ENCODE peak calls at places on chromosomes 16 and 17, in eight cellular contexts. K is body of pancreas; J is CD8-positive, alpha-beta T cell; T is ovary; A is left ventricle myocardium inferior; O is gastrocnemius medialis; C is IMR-90; P is tibial artery. B is an unnamed sample.

GRCh38 chr16:64392456-64392855 is 729.4 kb downstream of the CDH11 start:
- DNase-seq in J (no peak), K (no peak), T (no peak), O (no peak), P (no peak), C (no peak), A (no peak), B (no peak)

GRCh38 chr16:30621765-30622164 is 11.6 kb upstream of the ZNF689 start:
- DNase-seq in T (no peak), K (no peak), P (no peak), O (no peak), A (no peak), C (peak; percentile 7), J (no peak), B (no peak)

GRCh38 chr16:7400117-7400890 is 67.7 kb downstream of the RBFOX1 start:
- DNase-seq in P (no peak), C (no peak), T (no peak), O (no peak), K (no peak), A (no peak), J (no peak), B (no peak)

GRCh38 chr16:9645911-9646310 is 536.3 kb downstream of the GRIN2A start:
- DNase-seq in J (no peak), T (no peak), K (no peak), C (no peak), O (no peak), A (no peak), P (no peak), B (no peak)

GRCh38 chr17:41784207-41784744 is 2.2 kb downstream of the JUP start:
- DNase-seq in J (no peak), P (no peak), A (peak; percentile 67), T (no peak), O (peak; percentile 37), K (peak; percentile 38), C (peak; percentile 71), B (peak; percentile 57)

GRCh38 chr17:73747221-73748002 is 103.2 kb upstream of the SDK2 start:
- DNase-seq in J (no peak), C (no peak), A (peak; percentile 41), K (peak; percentile 63), T (no peak), P (no peak), O (no peak), B (no peak)

GRCh38 chr16:15757630-15758251 is 99.1 kb downstream of the MYH11 start:
- DNase-seq in C (no peak), J (no peak), P (no peak), O (no peak), A (no peak), T (no peak), K (no peak), B (no peak)

GRCh38 chr17:48554412-48555090 is 9.6 kb upstream of the HOXB2 start:
- DNase-seq in A (no peak), T (no peak), J (no peak), O (no peak), C (peak; percentile 27), K (no peak), P (no peak), B (no peak)

GRCh38 chr17:21452377-21453143 is 76.4 kb downstream of the KCNJ12 start:
- DNase-seq in C (peak; percentile 65), T (peak; percentile 48), J (no peak), P (peak; percentile 69), O (peak; percentile 58), K (peak; percentile 46), A (peak; percentile 49), B (peak; percentile 66)

GRCh38 chr16:4696172-4696904 is 3.0 kb downstream of the NUDT16L1 start:
- DNase-seq in O (no peak), P (peak; percentile 59), A (peak; percentile 69), K (no peak), J (no peak), C (no peak), T (peak; percentile 62), B (peak; percentile 64)

GRCh38 chr16:85419503-85420408 is 193.4 kb upstream of the GSE1 start:
- DNase-seq in K (peak; percentile 9), T (peak; percentile 16), O (no peak), A (peak; percentile 3), P (no peak), J (no peak), C (no peak), B (peak; percentile 24)

GRCh38 chr16:49596119-49596518 is 222.5 kb downstream of the C16orf78 start:
- DNase-seq in O (no peak), T (no peak), P (no peak), C (peak; percentile 15), K (no peak), A (no peak), J (no peak), B (no peak)

GRCh38 chr17:3398310-3398709 is at the start of gene OR1E1:
- DNase-seq in T (no peak), C (no peak), A (no peak), O (no peak), P (no peak), K (no peak), J (no peak), B (no peak)

GRCh38 chr17:77694391-77695363 is 263.8 kb upstream of the TNRC6C start:
- DNase-seq in P (no peak), C (no peak), T (no peak), A (no peak), J (no peak), K (no peak), O (no peak), B (no peak)
- H3K4me3 ChIP-seq in P (no peak overlapping the region), C (no peak overlapping the region), T (no peak overlapping the region), A (no peak overlapping the region), J (no peak overlapping the region), K (no peak overlapping the region), O (no peak overlapping the region), B (no peak overlapping the region)

GRCh38 chr17:9844153-9844552 is 18.4 kb downstream of the GLP2R start:
- DNase-seq in C (no peak), O (no peak), J (no peak), T (no peak), A (no peak), K (no peak), P (no peak), B (no peak)

GRCh38 chr17:9842057-9842758 is 16.5 kb downstream of the GLP2R start:
- DNase-seq in A (peak; percentile 61), J (no peak), O (peak; percentile 62), T (peak; percentile 80), C (peak; percentile 77), K (no peak), P (peak; percentile 75), B (peak; percentile 29)

GRCh38 chr17:9837551-9838471 is 12.1 kb downstream of the GLP2R start:
- DNase-seq in A (peak; percentile 61), T (peak; percentile 84), C (peak; percentile 85), P (peak; percentile 84), K (no peak), J (no peak), O (peak; percentile 58), B (no peak)

GRCh38 chr17:9843152-9844010 is 17.7 kb downstream of the GLP2R start:
- DNase-seq in O (no peak), J (no peak), P (no peak), K (no peak), T (no peak), C (peak; percentile 24), A (no peak), B (no peak)

DNA sequence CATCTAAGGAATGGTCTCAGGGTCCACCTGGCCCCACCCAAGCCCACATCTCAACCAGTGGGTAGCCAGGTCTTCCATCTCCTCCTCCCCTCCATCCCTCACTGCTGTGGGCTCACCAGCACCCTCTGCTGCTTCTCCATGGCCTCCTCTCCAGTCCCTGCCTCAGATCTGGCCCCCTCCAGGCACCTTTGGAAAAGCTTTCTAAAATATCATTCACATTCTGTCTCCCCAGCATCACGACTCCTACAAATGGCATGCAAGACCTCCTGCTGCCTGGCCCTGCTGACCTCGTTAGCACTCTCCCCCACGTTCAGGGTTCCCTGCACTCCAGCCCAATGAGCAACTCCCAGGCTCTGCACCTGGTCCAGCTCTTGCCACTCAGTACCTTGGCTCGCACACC is 13.7 kb downstream of the GLP2R start:
- DNase-seq in T (no peak), O (no peak), C (peak; percentile 26), J (no peak), P (no peak), K (no peak), A (no peak), B (no peak)
- TF ChIP-seq CTCF in T (no peak), O (no peak), C (peak; percentile 26), J (no peak), P (no peak), K (no peak), A (peak; percentile 15), B (no peak)

DNA sequence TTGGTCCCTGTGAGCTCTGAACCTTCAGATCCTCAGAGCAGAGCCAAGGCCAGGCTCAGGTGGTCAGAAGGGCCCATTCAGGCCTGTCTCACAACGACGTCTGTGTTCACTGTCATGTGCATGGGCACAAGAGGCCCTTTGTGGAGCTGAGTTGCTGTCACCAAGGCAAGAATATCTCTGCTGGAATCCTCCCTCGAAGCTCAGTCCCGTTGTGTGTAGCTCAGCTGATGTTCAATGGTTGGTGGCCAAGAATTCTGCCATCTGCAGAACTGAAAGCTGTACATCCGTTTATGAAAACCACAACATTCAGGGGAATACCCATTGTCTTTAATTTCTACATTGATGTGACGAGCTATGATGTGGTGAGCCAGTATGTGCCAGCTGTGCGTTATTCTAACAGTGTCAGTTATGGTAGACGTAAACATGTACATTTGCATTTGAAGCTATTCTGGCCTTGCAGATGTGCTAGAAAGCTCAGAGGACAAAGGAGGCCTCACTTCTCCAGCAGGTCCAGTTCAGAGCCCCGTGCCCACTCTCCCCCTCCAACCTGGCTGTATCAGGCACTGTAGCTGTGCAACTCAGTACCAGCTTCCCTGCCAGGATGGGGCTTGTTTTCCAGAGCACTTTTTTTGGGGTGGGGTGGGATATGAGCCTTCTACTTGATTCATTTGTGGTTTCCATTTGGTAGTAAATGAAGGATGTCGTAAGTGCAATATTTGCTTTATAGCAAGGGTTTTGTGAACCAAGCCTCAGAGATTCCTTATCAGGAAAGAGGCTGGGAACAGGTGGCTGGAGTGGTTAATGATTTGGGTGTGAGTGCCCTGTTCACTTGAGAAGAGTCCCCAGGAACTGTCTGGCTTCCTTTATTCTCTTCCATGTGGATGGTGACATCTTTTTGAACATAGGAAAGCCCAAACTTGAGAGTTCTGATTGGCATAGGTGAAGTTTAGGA is 56.1 kb downstream of the B9D1 start:
- DNase-seq in P (no peak), C (no peak), T (no peak), K (no peak), O (no peak), A (no peak), J (peak; percentile 7), B (peak; percentile 24)
- H3K4me1 ChIP-seq in P (peaks cover 23% of the 10 kb centered on the region), C (peaks cover 8% of the 10 kb centered on the region), T (no peaks in the 10 kb centered on the region), K (peaks cover 10% of the 10 kb centered on the region), O (peaks cover 39% of the 10 kb centered on the region), A (peaks cover 89% of the 10 kb centered on the region), J (peaks cover 22% of the 10 kb centered on the region), B (peaks cover 37% of the 10 kb centered on the region)

GRCh38 chr16:24826817-24827566 is 18.8 kb upstream of the SLC5A11 start:
- DNase-seq in K (no peak), T (no peak), O (no peak), J (no peak), C (no peak), P (no peak), A (no peak), B (no peak)

GRCh38 chr16:24822974-24823373 is 22.8 kb upstream of the SLC5A11 start:
- DNase-seq in C (no peak), A (no peak), K (no peak), P (no peak), O (no peak), J (no peak), T (no peak), B (no peak)

GRCh38 chr16:24826096-24826690 is 19.6 kb upstream of the SLC5A11 start:
- DNase-seq in O (no peak), A (no peak), P (no peak), T (no peak), J (no peak), C (no peak), K (no peak), B (no peak)

GRCh38 chr16:24822542-24822941 is 23.2 kb upstream of the SLC5A11 start:
- DNase-seq in P (no peak), K (no peak), A (no peak), T (no peak), O (no peak), J (no peak), C (no peak), B (no peak)

GRCh38 chr16:24825696-24826095 is 20.1 kb upstream of the SLC5A11 start:
- DNase-seq in P (no peak), A (no peak), C (no peak), O (no peak), J (no peak), T (no peak), K (no peak), B (no peak)
- H3K4me3 ChIP-seq in P (no peak overlapping the region), A (no peak overlapping the region), C (no peak overlapping the region), O (no peak overlapping the region), J (no peak overlapping the region), T (no peak overlapping the region), K (no peak overlapping the region), B (no peak overlapping the region)

B was measured in mucosa of descending colon.